ENCODE peak calls at places on chromosomes 7 and 10, in eight cellular contexts. Z is OCI-LY7, W is cardiac muscle cell, P is right lobe of liver, O is small intestine, G is right cardiac atrium, T is upper lobe of right lung, V is transverse colon. R is an unnamed sample. For H3K4me1, the result is how much of the 10 kb centered on the place peaks cover.

GRCh38 chr7:76314042-76314721 is 11.7 kb downstream of the HSPB1 start:
- DNase-seq in Z (peak), W (peak), P (peak), O (peak), G (peak), T (peak), V (peak), R (peak)

GRCh38 chr7:130210181-130210935 is 2.7 kb downstream of the SSMEM1 start:
- DNase-seq in Z (no peak), W (no peak), P (no peak), O (no peak), G (no peak), T (no peak), V (no peak), R (peak)

GRCh38 chr7:81036041-81036440 is 117.2 kb upstream of the SEMA3C start:
- DNase-seq in Z (no peak), W (no peak), P (no peak), O (no peak), G (no peak), T (no peak), V (no peak), R (no peak)

GRCh38 chr7:69932034-69932628 is 333.9 kb downstream of the AUTS2 start:
- DNase-seq in Z (peak), W (peak), P (no peak), O (peak), G (no peak), T (no peak), V (no peak), R (peak)

GRCh38 chr10:10204415-10204814 is 813.3 kb upstream of the CELF2 start:
- DNase-seq in Z (no peak), W (no peak), P (no peak), O (no peak), G (no peak), T (no peak), V (no peak), R (no peak)

GRCh38 chr7:101542527-101543241 is 86.4 kb downstream of the MYL10 start:
- DNase-seq in Z (peak), W (peak), P (peak), O (peak), G (peak), T (no peak), V (peak), R (peak)

GRCh38 chr10:26214004-26214403 is 2.6 kb upstream of the GAD2 start:
- DNase-seq in Z (no peak), W (no peak), P (no peak), O (no peak), G (no peak), T (no peak), V (no peak), R (no peak)

GRCh38 chr7:127628445-127628844 is 10.5 kb upstream of the PAX4 start:
- DNase-seq in Z (no peak), W (peak), P (no peak), O (no peak), G (no peak), T (no peak), V (no peak), R (no peak)

GRCh38 chr7:112038353-112038752 is 167.8 kb downstream of the DOCK4 start:
- DNase-seq in Z (no peak), W (no peak), P (no peak), O (no peak), G (no peak), T (no peak), V (no peak), R (no peak)

GRCh38 chr10:78327778-78328591 is 294.3 kb downstream of the RPS24 start:
- DNase-seq in Z (no peak), W (no peak), P (peak), O (no peak), G (no peak), T (no peak), V (no peak), R (no peak)

GRCh38 chr7:106770191-106770590 is 94.9 kb upstream of the PIK3CG start:
- DNase-seq in Z (no peak), W (no peak), P (no peak), O (no peak), G (no peak), T (no peak), V (no peak), R (no peak)

GRCh38 chr10:112189465-112189864 is 5.9 kb upstream of the GPAM start:
- DNase-seq in Z (no peak), W (no peak), P (no peak), O (no peak), G (no peak), T (no peak), V (no peak), R (no peak)

GRCh38 chr7:42832672-42833071 is 79.2 kb downstream of the C7orf25 start:
- DNase-seq in Z (no peak), W (no peak), P (no peak), O (no peak), G (no peak), T (no peak), V (no peak), R (no peak)

GRCh38 chr10:30629653-30630052 is at the start of gene LYZL2:
- DNase-seq in Z (no peak), W (no peak), P (no peak), O (no peak), G (no peak), T (no peak), V (no peak), R (no peak)

GRCh38 chr7:156751319-156751718 is 110.7 kb downstream of the RNF32 start:
- DNase-seq in Z (no peak), W (no peak), P (no peak), O (peak), G (no peak), T (no peak), V (no peak), R (no peak)

GRCh38 chr10:95121904-95122303 is 52.6 kb upstream of the CYP2C8 start:
- DNase-seq in Z (no peak), W (no peak), P (peak), O (peak), G (no peak), T (no peak), V (no peak), R (no peak)

GRCh38 chr10:75476569-75476968 is 45.1 kb downstream of the LRMDA start:
- DNase-seq in Z (no peak), W (no peak), P (no peak), O (no peak), G (no peak), T (no peak), V (no peak), R (no peak)

GRCh38 chr10:17958049-17958448 is 6.3 kb downstream of the SLC39A12 start:
- DNase-seq in Z (no peak), W (no peak), P (no peak), O (no peak), G (no peak), T (no peak), V (no peak), R (no peak)

GRCh38 chr10:37638569-37638968 is 218.8 kb downstream of the ZNF248 start:
- DNase-seq in Z (no peak), W (no peak), P (no peak), O (no peak), G (no peak), T (no peak), V (no peak), R (no peak)

GRCh38 chr7:1056006-1056784 is 11.8 kb downstream of the GPR146 start:
- DNase-seq in Z (peak), W (no peak), P (no peak), O (no peak), G (no peak), T (peak), V (no peak), R (no peak)

GRCh38 chr7:66681491-66682349 is 53.0 kb downstream of the KCTD7 start:
- DNase-seq in Z (peak), W (peak), P (peak), O (peak), G (peak), T (peak), V (peak), R (peak)

GRCh38 chr10:72223743-72224101 is 7.6 kb upstream of the ASCC1 start:
- DNase-seq in Z (no peak), W (no peak), P (no peak), O (no peak), G (no peak), T (no peak), V (no peak), R (no peak)

GRCh38 chr7:152501506-152501905 is 65.7 kb upstream of the KMT2C start:
- DNase-seq in Z (no peak), W (no peak), P (no peak), O (no peak), G (no peak), T (no peak), V (no peak), R (no peak)

GRCh38 chr10:3873728-3874461 is 88.9 kb upstream of the KLF6 start:
- DNase-seq in Z (peak), W (no peak), P (no peak), O (peak), G (no peak), T (no peak), V (no peak), R (peak)

GRCh38 chr10:87700031-87700796 is 40.5 kb downstream of the PAPSS2 start:
- DNase-seq in Z (no peak), W (no peak), P (no peak), O (no peak), G (peak), T (no peak), V (no peak), R (no peak)

GRCh38 chr7:3157541-3158287 is 114.0 kb upstream of the CARD11 start:
- DNase-seq in Z (no peak), W (no peak), P (no peak), O (no peak), G (no peak), T (no peak), V (no peak), R (peak)

GRCh38 chr10:34768972-34769330 is 46.1 kb downstream of the PARD3 start:
- DNase-seq in Z (no peak), W (no peak), P (no peak), O (no peak), G (no peak), T (no peak), V (no peak), R (no peak)

GRCh38 chr7:26188291-26188999 is 12.1 kb downstream of the HNRNPA2B1 start:
- DNase-seq in Z (no peak), W (no peak), P (no peak), O (no peak), G (no peak), T (no peak), V (no peak), R (no peak)

GRCh38 chr7:121006731-121007315 is 18.3 kb downstream of the CPED1 start:
- DNase-seq in Z (no peak), W (no peak), P (no peak), O (no peak), G (no peak), T (no peak), V (no peak), R (no peak)

GRCh38 chr7:43785425-43785824 is 26.9 kb downstream of the BLVRA start:
- DNase-seq in Z (no peak), W (no peak), P (no peak), O (no peak), G (peak), T (no peak), V (peak), R (no peak)

DNA sequence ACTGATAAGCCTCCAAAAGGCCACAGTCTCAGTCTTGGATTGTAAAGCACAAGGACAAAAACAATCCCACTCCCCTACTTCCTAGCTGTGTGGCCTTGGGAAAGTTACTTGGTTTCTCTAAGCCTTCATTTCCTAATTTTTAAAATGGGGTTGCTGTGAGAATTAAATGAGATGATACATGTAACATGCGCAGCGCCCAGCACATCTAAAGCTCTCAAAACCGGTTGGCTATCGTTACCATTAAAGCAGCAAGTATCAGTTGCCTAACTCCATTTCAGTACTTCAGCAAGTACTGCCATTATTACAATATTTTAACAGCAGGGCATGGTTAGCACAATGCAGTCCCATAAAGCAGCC is 1.9 kb downstream of the NRCAM start:
- DNase-seq in Z (no peak), W (no peak), P (no peak), O (no peak), G (no peak), T (no peak), V (no peak), R (no peak)
- H3K27ac ChIP-seq in Z (no peak), W (no peak), P (no peak), O (no peak), G (no peak), T (no peak), V (no peak), R (peak)

DNA sequence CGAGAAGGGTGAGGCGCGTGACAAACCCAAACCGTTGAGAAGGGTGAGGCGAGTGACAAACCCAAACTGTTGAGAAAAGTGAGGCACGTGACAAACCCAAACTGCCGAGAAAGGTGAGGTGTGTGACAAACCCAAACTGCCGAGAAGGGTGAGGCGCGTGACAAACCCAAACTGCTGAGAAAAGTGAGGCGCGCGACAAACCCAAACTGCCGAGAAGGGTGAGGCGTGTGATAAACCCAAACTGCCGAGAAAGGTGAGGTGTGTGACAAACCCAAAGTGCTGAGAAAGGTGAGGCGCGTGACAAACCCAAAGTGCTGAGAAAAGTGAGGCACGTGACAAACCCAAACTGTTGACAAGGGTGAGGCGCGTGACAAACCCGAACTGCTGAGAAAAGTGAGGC is 25.0 kb downstream of the ESYT2 start:
- DNase-seq in Z (no peak), W (no peak), P (no peak), O (no peak), G (no peak), T (no peak), V (no peak), R (no peak)
- H3K4me1 ChIP-seq in Z (under half), W (under half), P (under half), O (under half), G (under half), T (under half), V (under half), R (under half)

GRCh38 chr7:143901710-143902587 is at the start of gene TCAF1:
- DNase-seq in Z (peak), W (peak), P (peak), O (peak), G (peak), T (peak), V (peak), R (peak)

GRCh38 chr7:143910473-143911248 is 8.7 kb upstream of the TCAF1 start:
- DNase-seq in Z (no peak), W (no peak), P (no peak), O (no peak), G (no peak), T (no peak), V (no peak), R (no peak)

GRCh38 chr7:143906895-143907294 is 4.9 kb upstream of the TCAF1 start:
- DNase-seq in Z (no peak), W (no peak), P (no peak), O (no peak), G (no peak), T (no peak), V (no peak), R (no peak)

GRCh38 chr7:143909863-143910262 is 7.9 kb upstream of the TCAF1 start:
- DNase-seq in Z (no peak), W (no peak), P (no peak), O (no peak), G (no peak), T (no peak), V (no peak), R (no peak)

DNA sequence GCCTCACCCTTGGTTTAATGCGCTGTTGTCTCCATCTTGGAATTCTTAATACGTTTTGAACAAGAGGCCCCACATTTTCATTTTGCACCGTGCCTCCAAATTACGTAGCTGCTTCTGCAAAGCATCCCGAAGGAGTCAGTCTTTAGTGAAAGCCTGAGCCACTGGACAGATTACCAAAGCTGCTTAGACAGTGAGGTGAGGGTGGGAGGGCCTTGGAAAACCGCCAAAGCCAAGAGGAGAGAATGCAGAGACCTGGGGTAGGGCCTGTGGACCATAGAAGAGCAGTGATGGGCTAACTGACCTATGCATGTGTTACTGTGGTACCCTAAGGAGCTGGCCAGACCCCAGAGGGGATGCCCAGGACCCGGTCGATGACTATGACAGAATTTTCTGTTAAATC is 4.2 kb upstream of the TCAF1 start:
- DNase-seq in Z (no peak), W (peak), P (no peak), O (no peak), G (no peak), T (no peak), V (no peak), R (no peak)
- H3K27ac ChIP-seq in Z (no peak), W (no peak), P (no peak), O (no peak), G (no peak), T (no peak), V (no peak), R (no peak)

GRCh38 chr10:132453470-132453861 is 56.5 kb downstream of the PWWP2B start:
- DNase-seq in Z (no peak), W (no peak), P (no peak), O (no peak), G (no peak), T (no peak), V (no peak), R (no peak)
- H3K4me1 ChIP-seq in Z (under half), W (under half), P (under half), O (under half), G (under half), T (under half), V (under half), R (under half)

GRCh38 chr7:24406818-24407226 is 122.8 kb downstream of the NPY start:
- DNase-seq in Z (no peak), W (no peak), P (no peak), O (no peak), G (no peak), T (no peak), V (no peak), R (no peak)
- H3K27ac ChIP-seq in Z (no peak), W (no peak), P (no peak), O (no peak), G (no peak), T (no peak), V (no peak), R (no peak)

DNA sequence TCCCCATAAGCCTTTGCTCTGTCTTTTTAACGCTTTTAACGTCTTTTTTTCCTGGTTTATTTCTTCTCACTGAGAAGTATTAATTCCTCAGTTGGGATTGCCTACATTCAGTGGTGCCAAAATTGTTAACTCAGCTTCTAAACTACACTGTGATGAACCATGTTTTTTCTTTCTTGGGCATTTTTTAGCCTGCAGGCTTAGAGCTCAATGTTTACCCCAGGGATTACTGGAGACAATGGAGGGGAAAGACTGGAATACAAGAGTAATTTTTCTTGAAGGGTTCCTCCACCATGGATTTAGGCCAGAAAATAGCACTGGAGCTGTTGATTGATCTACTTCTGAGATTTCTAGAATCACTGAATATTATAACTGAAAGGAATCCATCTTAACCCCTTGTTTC is 19.8 kb downstream of the STAMBPL1 start:
- DNase-seq in Z (no peak), W (no peak), P (no peak), O (no peak), G (no peak), T (no peak), V (no peak), R (peak)
- H3K4me1 ChIP-seq in Z (half or more), W (under half), P (under half), O (under half), G (under half), T (under half), V (under half), R (under half)

DNA sequence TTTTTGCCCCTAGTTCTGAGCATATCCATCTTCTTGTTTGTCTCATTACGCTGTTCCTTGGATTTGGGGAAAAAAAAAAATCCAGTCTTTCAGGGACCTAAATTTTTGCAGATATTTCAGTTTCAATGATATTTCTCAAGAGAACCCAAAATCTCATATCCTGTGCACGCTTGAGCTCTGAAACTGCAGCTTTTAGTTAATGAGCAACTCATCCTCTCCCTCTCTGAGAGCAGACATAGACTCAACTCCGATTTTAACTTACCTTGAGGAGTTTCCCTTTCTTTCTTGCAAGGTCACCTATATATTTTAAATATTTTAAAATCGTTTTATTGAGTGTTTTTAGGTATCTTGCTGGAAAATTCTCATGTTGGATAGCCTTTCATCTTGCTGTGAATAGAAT is 200.3 kb downstream of the GALNT17 start:
- DNase-seq in Z (no peak), W (no peak), P (no peak), O (no peak), G (no peak), T (no peak), V (no peak), R (no peak)
- H3K27ac ChIP-seq in Z (no peak), W (no peak), P (no peak), O (no peak), G (no peak), T (no peak), V (no peak), R (no peak)

DNA sequence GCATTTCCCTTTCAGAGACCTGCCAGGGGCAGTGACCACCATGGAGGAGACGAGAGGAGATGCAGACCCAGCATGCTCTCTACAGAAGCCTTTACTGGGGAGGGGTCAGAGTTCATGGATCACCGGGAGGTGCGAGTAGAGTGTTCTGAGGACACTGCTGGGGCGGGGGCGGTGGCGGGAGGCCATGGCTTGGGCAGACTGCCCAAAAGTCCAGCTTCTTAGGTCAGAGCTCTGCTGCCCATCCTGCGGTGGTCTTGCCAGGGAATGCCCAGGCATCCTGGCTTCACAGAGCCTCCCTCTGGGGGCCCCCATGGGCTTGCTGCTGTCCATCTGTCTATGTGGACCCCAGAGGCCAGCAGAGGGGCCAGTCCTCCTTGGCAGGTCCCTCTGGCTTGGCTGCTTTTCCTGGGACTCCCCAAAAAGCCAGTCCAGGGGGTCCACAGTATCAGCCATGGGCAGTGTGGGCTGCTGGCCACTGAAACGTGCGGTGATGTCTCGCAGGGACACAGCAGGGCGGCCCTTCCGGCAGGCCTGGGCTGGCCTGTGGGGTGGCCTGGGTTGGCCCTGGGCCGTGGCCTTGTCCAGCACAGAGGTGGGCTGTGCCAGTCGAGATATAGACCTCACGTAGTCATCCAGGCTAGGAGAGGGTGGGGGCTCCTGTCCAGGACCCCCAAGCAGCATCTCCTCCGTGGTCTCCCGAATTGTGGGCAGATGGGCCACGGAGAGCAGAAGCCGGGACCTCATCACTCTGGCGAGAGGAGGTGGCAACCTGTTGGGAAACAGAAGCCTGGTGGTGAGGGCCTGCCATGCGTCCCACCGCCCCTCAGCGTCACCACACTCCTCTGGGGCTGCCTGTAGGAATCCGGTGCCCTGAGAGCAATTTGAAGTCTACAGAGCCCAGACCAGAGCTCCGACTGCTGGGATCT is 1.1 kb downstream of the DEPP1 start:
- DNase-seq in Z (no peak), W (no peak), P (no peak), O (no peak), G (no peak), T (no peak), V (peak), R (no peak)
- H3K4me1 ChIP-seq in Z (under half), W (half or more), P (under half), O (under half), G (under half), T (half or more), V (under half), R (under half)

R was measured in A673.